ENCODE peak calls at places on chromosomes 13 and 19, in eight cellular contexts. One of them, this sample, is unnamed.

GRCh38 chr13:110498327-110498726 is 63.2 kb downstream of the RAB20 start:
- DNase-seq in CD4-positive, alpha-beta memory T cell: no peak
- DNase-seq in spleen: no peak
- DNase-seq in cardiac fibroblast: no peak
- DNase-seq in NB4: no peak
- DNase-seq in fibroblast of pulmonary artery: no peak
- DNase-seq in transverse colon: no peak
- DNase-seq in small intestine: no peak
- DNase-seq in this sample: no peak

GRCh38 chr19:16462757-16463250 is 9.0 kb downstream of the EPS15L1 start:
- DNase-seq in cardiac fibroblast: no peak
- DNase-seq in small intestine: no peak
- DNase-seq in CD4-positive, alpha-beta memory T cell: no peak
- DNase-seq in fibroblast of pulmonary artery: no peak
- DNase-seq in NB4: no peak
- DNase-seq in transverse colon: peak; percentile 26
- DNase-seq in spleen: no peak
- DNase-seq in this sample: no peak

GRCh38 chr19:516884-517424 is 9.7 kb downstream of the TPGS1 start:
- DNase-seq in CD4-positive, alpha-beta memory T cell: no peak
- DNase-seq in fibroblast of pulmonary artery: no peak
- DNase-seq in transverse colon: no peak
- DNase-seq in NB4: no peak
- DNase-seq in small intestine: no peak
- DNase-seq in cardiac fibroblast: no peak
- DNase-seq in spleen: no peak
- DNase-seq in this sample: no peak

GRCh38 chr19:3120611-3121231 is 15.1 kb upstream of the GNA15 start:
- DNase-seq in cardiac fibroblast: no peak
- DNase-seq in transverse colon: no peak
- DNase-seq in spleen: no peak
- DNase-seq in CD4-positive, alpha-beta memory T cell: no peak
- DNase-seq in fibroblast of pulmonary artery: no peak
- DNase-seq in NB4: no peak
- DNase-seq in small intestine: no peak
- DNase-seq in this sample: no peak

GRCh38 chr19:38247126-38247525 is 9.0 kb downstream of the PPP1R14A start:
- DNase-seq in CD4-positive, alpha-beta memory T cell: no peak
- DNase-seq in fibroblast of pulmonary artery: peak; percentile 59
- DNase-seq in transverse colon: no peak
- DNase-seq in small intestine: no peak
- DNase-seq in spleen: no peak
- DNase-seq in NB4: no peak
- DNase-seq in cardiac fibroblast: peak; percentile 54
- DNase-seq in this sample: no peak

GRCh38 chr13:50990050-50990449 is 80.5 kb downstream of the RNASEH2B start:
- DNase-seq in CD4-positive, alpha-beta memory T cell: no peak
- DNase-seq in fibroblast of pulmonary artery: no peak
- DNase-seq in cardiac fibroblast: no peak
- DNase-seq in transverse colon: no peak
- DNase-seq in NB4: no peak
- DNase-seq in small intestine: no peak
- DNase-seq in spleen: no peak
- DNase-seq in this sample: peak; percentile 32

GRCh38 chr19:35462476-35462953 is 14.5 kb downstream of the FFAR2 start:
- DNase-seq in spleen: no peak
- DNase-seq in CD4-positive, alpha-beta memory T cell: peak; percentile 87
- DNase-seq in small intestine: peak; percentile 51
- DNase-seq in cardiac fibroblast: no peak
- DNase-seq in fibroblast of pulmonary artery: no peak
- DNase-seq in NB4: peak; percentile 75
- DNase-seq in transverse colon: peak; percentile 18
- DNase-seq in this sample: peak; percentile 95

GRCh38 chr13:94419304-94419943 is 60.1 kb downstream of the DCT start:
- DNase-seq in cardiac fibroblast: peak; percentile 61
- DNase-seq in small intestine: no peak
- DNase-seq in CD4-positive, alpha-beta memory T cell: no peak
- DNase-seq in spleen: no peak
- DNase-seq in fibroblast of pulmonary artery: peak; percentile 84
- DNase-seq in transverse colon: no peak
- DNase-seq in NB4: peak; percentile 14
- DNase-seq in this sample: no peak

GRCh38 chr13:98706446-98707110 is 45.9 kb downstream of the SLC15A1 start:
- DNase-seq in fibroblast of pulmonary artery: peak; percentile 16
- DNase-seq in spleen: no peak
- DNase-seq in cardiac fibroblast: no peak
- DNase-seq in NB4: no peak
- DNase-seq in CD4-positive, alpha-beta memory T cell: no peak
- DNase-seq in transverse colon: no peak
- DNase-seq in small intestine: peak; percentile 39
- DNase-seq in this sample: no peak

GRCh38 chr13:110308377-110309158 is 1.5 kb downstream of the COL4A2 start:
- DNase-seq in cardiac fibroblast: peak; percentile 81
- DNase-seq in spleen: no peak
- DNase-seq in fibroblast of pulmonary artery: peak; percentile 83
- DNase-seq in transverse colon: no peak
- DNase-seq in small intestine: no peak
- DNase-seq in CD4-positive, alpha-beta memory T cell: no peak
- DNase-seq in NB4: no peak
- DNase-seq in this sample: no peak

GRCh38 chr13:110759710-110760109 is 46.2 kb downstream of the ING1 start:
- DNase-seq in spleen: no peak
- DNase-seq in small intestine: no peak
- DNase-seq in CD4-positive, alpha-beta memory T cell: no peak
- DNase-seq in NB4: peak; percentile 6
- DNase-seq in cardiac fibroblast: peak; percentile 57
- DNase-seq in fibroblast of pulmonary artery: peak; percentile 74
- DNase-seq in transverse colon: no peak
- DNase-seq in this sample: no peak

GRCh38 chr13:82963466-82963865 is 918.8 kb downstream of the SLITRK1 start:
- DNase-seq in NB4: no peak
- DNase-seq in CD4-positive, alpha-beta memory T cell: no peak
- DNase-seq in small intestine: no peak
- DNase-seq in spleen: no peak
- DNase-seq in fibroblast of pulmonary artery: peak; percentile 63
- DNase-seq in cardiac fibroblast: peak; percentile 35
- DNase-seq in transverse colon: no peak
- DNase-seq in this sample: no peak

DNA sequence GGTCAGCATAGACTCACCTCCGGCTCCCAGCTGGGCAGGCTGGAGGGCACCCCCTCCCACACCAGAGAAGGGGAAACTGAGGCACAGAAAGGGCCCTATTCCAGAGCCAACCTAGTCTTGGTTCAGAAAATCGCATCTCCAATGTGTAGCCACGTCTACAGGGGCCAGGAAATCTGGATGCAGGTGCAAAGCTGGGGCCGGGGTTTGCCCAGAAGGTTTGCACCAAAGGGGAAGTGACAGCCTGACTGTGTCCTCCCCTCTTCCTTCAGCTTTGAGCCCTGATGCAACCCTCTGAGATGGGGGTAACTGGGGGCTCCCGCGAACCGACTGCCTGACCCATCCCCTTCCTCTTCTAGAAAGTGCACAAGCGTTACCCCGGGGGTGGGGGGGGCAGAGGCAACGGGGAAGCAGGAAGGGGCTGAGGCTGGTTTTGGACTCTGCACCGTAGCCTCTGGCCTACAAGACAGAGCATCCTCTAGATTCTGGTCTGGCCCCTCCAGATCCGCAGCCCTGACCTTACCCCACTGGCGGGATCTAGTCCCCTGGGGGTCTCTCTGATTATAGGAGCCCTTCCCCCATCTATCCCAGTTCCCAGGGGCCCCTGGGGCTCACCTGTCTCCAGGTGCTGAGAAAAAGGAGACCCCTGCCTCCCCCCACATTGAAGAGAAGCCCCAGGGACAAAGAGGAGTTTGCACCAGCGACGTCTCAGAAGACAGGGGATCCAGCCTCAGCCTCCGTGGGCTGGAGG is 1.1 kb upstream of the ONECUT3 start:
- DNase-seq in NB4: peak; percentile 75
- DNase-seq in cardiac fibroblast: no peak
- DNase-seq in fibroblast of pulmonary artery: no peak
- DNase-seq in CD4-positive, alpha-beta memory T cell: no peak
- DNase-seq in small intestine: no peak
- DNase-seq in spleen: no peak
- DNase-seq in transverse colon: no peak
- DNase-seq in this sample: no peak
- H3K4me3 ChIP-seq in NB4: no peak overlapping the region
- H3K4me3 ChIP-seq in cardiac fibroblast: no peak overlapping the region
- H3K4me3 ChIP-seq in fibroblast of pulmonary artery: no peak overlapping the region
- H3K4me3 ChIP-seq in CD4-positive, alpha-beta memory T cell: no peak overlapping the region
- H3K4me3 ChIP-seq in small intestine: no peak overlapping the region
- H3K4me3 ChIP-seq in spleen: no peak overlapping the region
- H3K4me3 ChIP-seq in transverse colon: no peak overlapping the region
- H3K4me3 ChIP-seq in this sample: no peak overlapping the region

GRCh38 chr19:32720216-32720935 is 809 bp downstream of the TDRD12 start:
- DNase-seq in cardiac fibroblast: no peak
- DNase-seq in fibroblast of pulmonary artery: no peak
- DNase-seq in spleen: no peak
- DNase-seq in NB4: no peak
- DNase-seq in transverse colon: no peak
- DNase-seq in CD4-positive, alpha-beta memory T cell: no peak
- DNase-seq in small intestine: no peak
- DNase-seq in this sample: no peak

GRCh38 chr19:32717496-32717895 is 2.1 kb upstream of the TDRD12 start:
- DNase-seq in cardiac fibroblast: no peak
- DNase-seq in NB4: no peak
- DNase-seq in CD4-positive, alpha-beta memory T cell: no peak
- DNase-seq in small intestine: no peak
- DNase-seq in spleen: no peak
- DNase-seq in fibroblast of pulmonary artery: no peak
- DNase-seq in transverse colon: no peak
- DNase-seq in this sample: no peak

GRCh38 chr19:32720936-32721250 is 1.3 kb downstream of the TDRD12 start:
- DNase-seq in fibroblast of pulmonary artery: no peak
- DNase-seq in transverse colon: no peak
- DNase-seq in CD4-positive, alpha-beta memory T cell: no peak
- DNase-seq in NB4: no peak
- DNase-seq in spleen: no peak
- DNase-seq in small intestine: no peak
- DNase-seq in cardiac fibroblast: no peak
- DNase-seq in this sample: no peak

GRCh38 chr19:32718286-32718685 is 1.3 kb upstream of the TDRD12 start:
- DNase-seq in NB4: no peak
- DNase-seq in small intestine: no peak
- DNase-seq in transverse colon: no peak
- DNase-seq in spleen: no peak
- DNase-seq in CD4-positive, alpha-beta memory T cell: no peak
- DNase-seq in cardiac fibroblast: no peak
- DNase-seq in fibroblast of pulmonary artery: no peak
- DNase-seq in this sample: no peak

GRCh38 chr19:32719611-32720059 is at the start of gene TDRD12:
- DNase-seq in cardiac fibroblast: no peak
- DNase-seq in small intestine: no peak
- DNase-seq in NB4: no peak
- DNase-seq in CD4-positive, alpha-beta memory T cell: no peak
- DNase-seq in transverse colon: no peak
- DNase-seq in spleen: no peak
- DNase-seq in fibroblast of pulmonary artery: no peak
- DNase-seq in this sample: no peak
- H3K4me3 ChIP-seq in cardiac fibroblast: no peak within 1 kb of the TSS
- H3K4me3 ChIP-seq in small intestine: no peak within 1 kb of the TSS
- H3K4me3 ChIP-seq in NB4: no peak within 1 kb of the TSS
- H3K4me3 ChIP-seq in CD4-positive, alpha-beta memory T cell: no peak within 1 kb of the TSS
- H3K4me3 ChIP-seq in transverse colon: no peak within 1 kb of the TSS
- H3K4me3 ChIP-seq in spleen: no peak within 1 kb of the TSS
- H3K4me3 ChIP-seq in fibroblast of pulmonary artery: no peak within 1 kb of the TSS
- H3K4me3 ChIP-seq in this sample: no peak within 1 kb of the TSS

GRCh38 chr19:54551950-54552912 is 21.4 kb upstream of the LILRA2 start:
- DNase-seq in cardiac fibroblast: no peak
- DNase-seq in fibroblast of pulmonary artery: no peak
- DNase-seq in CD4-positive, alpha-beta memory T cell: no peak
- DNase-seq in NB4: peak; percentile 70
- DNase-seq in small intestine: no peak
- DNase-seq in spleen: no peak
- DNase-seq in transverse colon: peak; percentile 21
- DNase-seq in this sample: no peak
- H3K4me3 ChIP-seq in cardiac fibroblast: no peak overlapping the region
- H3K4me3 ChIP-seq in fibroblast of pulmonary artery: no peak overlapping the region
- H3K4me3 ChIP-seq in CD4-positive, alpha-beta memory T cell: no peak overlapping the region
- H3K4me3 ChIP-seq in NB4: no peak overlapping the region
- H3K4me3 ChIP-seq in small intestine: no peak overlapping the region
- H3K4me3 ChIP-seq in spleen: peak overlapping the region; percentile 13
- H3K4me3 ChIP-seq in transverse colon: no peak overlapping the region
- H3K4me3 ChIP-seq in this sample: no peak overlapping the region

GRCh38 chr19:15178629-15179308 is 22.0 kb downstream of the NOTCH3 start:
- DNase-seq in fibroblast of pulmonary artery: no peak
- DNase-seq in cardiac fibroblast: no peak
- DNase-seq in transverse colon: no peak
- DNase-seq in CD4-positive, alpha-beta memory T cell: no peak
- DNase-seq in spleen: no peak
- DNase-seq in NB4: no peak
- DNase-seq in small intestine: no peak
- DNase-seq in this sample: no peak

GRCh38 chr19:15175609-15176008 is 25.2 kb downstream of the NOTCH3 start:
- DNase-seq in cardiac fibroblast: no peak
- DNase-seq in small intestine: no peak
- DNase-seq in spleen: no peak
- DNase-seq in NB4: no peak
- DNase-seq in fibroblast of pulmonary artery: no peak
- DNase-seq in CD4-positive, alpha-beta memory T cell: no peak
- DNase-seq in transverse colon: no peak
- DNase-seq in this sample: no peak

GRCh38 chr19:15180451-15181390 is 20.1 kb downstream of the NOTCH3 start:
- DNase-seq in fibroblast of pulmonary artery: no peak
- DNase-seq in small intestine: peak; percentile 86
- DNase-seq in NB4: no peak
- DNase-seq in cardiac fibroblast: no peak
- DNase-seq in transverse colon: peak; percentile 51
- DNase-seq in CD4-positive, alpha-beta memory T cell: no peak
- DNase-seq in spleen: peak; percentile 67
- DNase-seq in this sample: no peak

GRCh38 chr19:15173746-15174404 is 26.9 kb downstream of the NOTCH3 start:
- DNase-seq in cardiac fibroblast: no peak
- DNase-seq in CD4-positive, alpha-beta memory T cell: no peak
- DNase-seq in fibroblast of pulmonary artery: no peak
- DNase-seq in NB4: peak; percentile 64
- DNase-seq in small intestine: peak; percentile 19
- DNase-seq in spleen: no peak
- DNase-seq in transverse colon: no peak
- DNase-seq in this sample: peak; percentile 17

DNA sequence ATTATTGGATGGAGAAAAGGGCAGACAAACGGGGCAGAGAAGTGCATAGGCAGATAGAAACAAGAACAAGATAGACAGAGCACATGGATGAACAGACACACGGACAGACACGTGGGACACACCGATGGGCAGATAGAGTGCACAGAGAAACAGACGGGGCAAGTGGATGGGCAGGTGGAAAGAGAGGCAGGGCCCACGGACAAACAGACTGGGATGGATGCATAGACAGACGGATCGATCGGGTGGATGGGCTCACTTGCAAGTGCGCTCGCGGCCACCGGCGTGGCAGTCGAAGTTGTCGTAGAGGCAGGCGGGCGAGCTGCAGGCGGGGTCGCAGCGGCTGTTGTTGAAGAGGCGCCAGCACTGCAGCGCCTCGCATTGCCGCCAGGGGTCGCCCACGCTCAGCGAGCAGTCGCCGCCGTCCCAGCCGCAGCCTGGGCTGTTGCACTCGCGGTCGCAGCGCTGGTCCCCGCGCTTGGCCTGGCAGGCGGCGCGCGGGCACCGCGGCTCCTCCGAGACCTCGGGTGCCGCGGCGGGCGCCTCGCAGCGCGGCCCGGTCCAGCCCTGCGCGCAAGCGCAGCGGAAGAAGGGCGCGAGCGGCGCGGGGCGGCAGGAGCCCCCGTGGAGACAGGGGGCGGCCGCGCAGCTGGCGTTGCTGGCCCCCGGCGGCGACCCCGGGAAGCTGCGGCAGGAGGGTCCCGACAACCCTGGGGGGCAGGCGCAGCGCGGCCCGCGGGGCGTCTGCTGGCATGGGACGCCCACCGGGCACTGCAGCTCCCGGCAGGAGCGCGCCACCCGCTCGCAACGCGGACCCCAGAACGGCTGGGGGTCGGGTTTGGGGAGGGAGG is 23.3 kb downstream of the NOTCH3 start:
- DNase-seq in NB4: peak; percentile 89
- DNase-seq in CD4-positive, alpha-beta memory T cell: peak; percentile 80
- DNase-seq in small intestine: peak; percentile 63
- DNase-seq in fibroblast of pulmonary artery: peak; percentile 76
- DNase-seq in cardiac fibroblast: peak; percentile 75
- DNase-seq in transverse colon: peak; percentile 83
- DNase-seq in spleen: peak; percentile 97
- DNase-seq in this sample: peak; percentile 64
- H3K4me3 ChIP-seq in NB4: no peak overlapping the region
- H3K4me3 ChIP-seq in CD4-positive, alpha-beta memory T cell: no peak overlapping the region
- H3K4me3 ChIP-seq in small intestine: no peak overlapping the region
- H3K4me3 ChIP-seq in fibroblast of pulmonary artery: no peak overlapping the region
- H3K4me3 ChIP-seq in cardiac fibroblast: no peak overlapping the region
- H3K4me3 ChIP-seq in transverse colon: no peak overlapping the region
- H3K4me3 ChIP-seq in spleen: peak overlapping the region; percentile 27
- H3K4me3 ChIP-seq in this sample: peak overlapping the region; percentile 13

This sample was measured in Jurkat, Clone E6-1.